ENCODE peak calls at places on chromosomes 12 and 14, in eight cellular contexts. S is stomach, X is H1, V is testis, K is heart left ventricle, P is HCT116, T is breast epithelium, D is GM12878. N is an unnamed sample. For H3K36me3, the result is how much of the 10 kb centered on the place peaks cover.

GRCh38 chr12:131065279-131065678 is 111.6 kb downstream of the ADGRD1 start:
- DNase-seq in S (no peak), X (no peak), V (no peak), K (peak), P (no peak), T (no peak), D (no peak), N (no peak)

GRCh38 chr12:28024231-28024995 is 51.9 kb upstream of the PTHLH start:
- DNase-seq in S (no peak), X (no peak), V (no peak), K (no peak), P (no peak), T (no peak), D (no peak), N (no peak)

GRCh38 chr12:13371797-13372196 is 175.3 kb downstream of the EMP1 start:
- DNase-seq in S (no peak), X (no peak), V (no peak), K (no peak), P (no peak), T (no peak), D (no peak), N (no peak)

GRCh38 chr14:104968541-104969401 is 9.4 kb downstream of the AHNAK2 start:
- DNase-seq in S (no peak), X (no peak), V (no peak), K (peak), P (no peak), T (peak), D (no peak), N (no peak)

GRCh38 chr14:24986206-24986893 is 63.6 kb downstream of the STXBP6 start:
- DNase-seq in S (no peak), X (no peak), V (no peak), K (peak), P (no peak), T (no peak), D (no peak), N (no peak)

GRCh38 chr14:104289485-104289884 is 151.1 kb downstream of the KIF26A start:
- DNase-seq in S (no peak), X (no peak), V (no peak), K (no peak), P (no peak), T (no peak), D (no peak), N (no peak)

GRCh38 chr12:96502477-96502876 is 13.1 kb downstream of the CFAP54 start:
- DNase-seq in S (no peak), X (no peak), V (no peak), K (no peak), P (no peak), T (no peak), D (peak), N (peak)

GRCh38 chr14:70808023-70808401 is 1.3 kb downstream of the MAP3K9 start:
- DNase-seq in S (peak), X (no peak), V (no peak), K (no peak), P (peak), T (peak), D (no peak), N (peak)

GRCh38 chr12:53208435-53208834 is 1.4 kb upstream of the ITGB7 start:
- DNase-seq in S (no peak), X (no peak), V (peak), K (no peak), P (no peak), T (no peak), D (no peak), N (no peak)

GRCh38 chr12:48004039-48004940 is at the start of gene COL2A1:
- DNase-seq in S (no peak), X (no peak), V (peak), K (no peak), P (no peak), T (no peak), D (no peak), N (no peak)

GRCh38 chr12:69739287-69740191 is 879 bp downstream of the RAB3IP start:
- DNase-seq in S (peak), X (no peak), V (peak), K (peak), P (peak), T (peak), D (peak), N (peak)

GRCh38 chr12:94271351-94271750 is 123.0 kb downstream of the PLXNC1 start:
- DNase-seq in S (no peak), X (no peak), V (no peak), K (no peak), P (no peak), T (no peak), D (no peak), N (no peak)

GRCh38 chr12:76785407-76785806 is 21.5 kb downstream of the ZDHHC17 start:
- DNase-seq in S (no peak), X (no peak), V (no peak), K (no peak), P (no peak), T (no peak), D (no peak), N (no peak)

GRCh38 chr12:76786986-76787385 is 23.1 kb downstream of the ZDHHC17 start:
- DNase-seq in S (no peak), X (no peak), V (no peak), K (no peak), P (no peak), T (no peak), D (no peak), N (no peak)

GRCh38 chr12:76782440-76782996 is 18.6 kb downstream of the ZDHHC17 start:
- DNase-seq in S (no peak), X (no peak), V (no peak), K (no peak), P (no peak), T (no peak), D (no peak), N (no peak)

GRCh38 chr12:76787689-76788088 is 23.8 kb downstream of the ZDHHC17 start:
- DNase-seq in S (no peak), X (no peak), V (no peak), K (no peak), P (no peak), T (no peak), D (no peak), N (no peak)

GRCh38 chr12:76784600-76785051 is 20.7 kb downstream of the ZDHHC17 start:
- DNase-seq in S (no peak), X (no peak), V (no peak), K (no peak), P (no peak), T (no peak), D (no peak), N (no peak)
- H3K4me3 ChIP-seq in S (no peak), X (no peak), V (no peak), K (no peak), P (no peak), T (peak), D (no peak), N (no peak)

GRCh38 chr12:71174146-71174545 is 16.3 kb upstream of the TSPAN8 start:
- DNase-seq in S (no peak), X (no peak), V (no peak), K (no peak), P (no peak), T (no peak), D (no peak), N (no peak)
- H3K36me3 ChIP-seq in S (under half), X (under half), V (under half), K (under half), P (under half), T (under half), D (under half), N (under half)

GRCh38 chr14:94673781-94674231 is 61.6 kb downstream of the SERPINA3 start:
- DNase-seq in S (peak), X (no peak), V (peak), K (no peak), P (no peak), T (no peak), D (no peak), N (no peak)

GRCh38 chr14:94670692-94671285 is 58.6 kb downstream of the SERPINA3 start:
- DNase-seq in S (no peak), X (no peak), V (no peak), K (no peak), P (no peak), T (no peak), D (no peak), N (no peak)

GRCh38 chr14:94671870-94672444 is 59.8 kb downstream of the SERPINA3 start:
- DNase-seq in S (peak), X (no peak), V (peak), K (no peak), P (no peak), T (no peak), D (no peak), N (no peak)

GRCh38 chr14:94675036-94675435 is 62.8 kb downstream of the SERPINA3 start:
- DNase-seq in S (peak), X (no peak), V (peak), K (no peak), P (no peak), T (no peak), D (no peak), N (no peak)

GRCh38 chr14:94673071-94673470 is 60.9 kb downstream of the SERPINA3 start:
- DNase-seq in S (no peak), X (no peak), V (no peak), K (no peak), P (no peak), T (no peak), D (no peak), N (no peak)
- TF ChIP-seq POLR2A in S (no peak), X (no peak), V (no peak), K (no peak), P (no peak), T (no peak), D (no peak), N (no peak)

DNA sequence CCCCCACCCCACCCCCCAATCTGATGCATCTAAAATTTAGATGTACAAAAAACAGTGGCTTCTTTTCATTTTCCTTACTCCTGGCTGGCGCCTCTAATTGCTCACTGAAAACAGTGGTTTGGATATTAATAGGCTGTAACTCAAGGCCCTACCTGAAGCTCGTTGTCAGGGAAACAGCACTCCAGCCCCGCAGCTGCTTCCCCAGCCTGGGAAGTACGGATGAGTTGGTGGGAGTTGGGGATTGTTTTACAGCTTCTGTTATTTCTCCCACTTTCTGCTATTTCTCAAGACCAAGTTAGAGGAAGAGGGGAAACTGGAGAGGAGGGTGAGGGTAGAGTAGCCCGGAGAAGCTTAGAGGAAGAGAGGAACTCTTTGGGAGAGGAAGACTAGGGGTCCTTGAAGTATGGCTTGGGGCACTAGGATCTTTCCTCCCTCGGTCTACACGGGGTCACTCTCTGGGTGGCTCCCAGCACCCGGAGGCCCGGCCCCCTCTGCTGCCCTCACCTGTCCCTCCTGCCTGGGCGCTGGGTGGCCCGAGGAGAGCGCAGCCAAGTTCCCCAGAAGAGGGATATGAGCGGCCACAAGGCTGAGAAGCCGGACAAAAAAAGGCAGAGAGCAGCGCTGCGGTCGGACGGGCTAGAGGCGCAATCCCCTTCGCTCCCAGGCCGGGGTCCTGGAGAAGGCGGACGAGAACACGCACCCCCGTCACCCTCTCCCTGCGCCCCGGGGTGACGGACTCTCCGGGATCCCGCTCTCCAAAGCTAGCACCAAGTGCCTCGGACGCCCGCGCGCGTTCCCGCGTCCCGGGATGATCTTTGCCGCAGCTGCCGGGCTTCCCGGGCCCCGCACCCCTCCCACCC is 702 bp downstream of the SPTB start:
- DNase-seq in S (no peak), X (no peak), V (no peak), K (peak), P (no peak), T (no peak), D (no peak), N (peak)
- H3K4me3 ChIP-seq in S (peak), X (peak), V (peak), K (peak), P (peak), T (peak), D (peak), N (peak)

DNA sequence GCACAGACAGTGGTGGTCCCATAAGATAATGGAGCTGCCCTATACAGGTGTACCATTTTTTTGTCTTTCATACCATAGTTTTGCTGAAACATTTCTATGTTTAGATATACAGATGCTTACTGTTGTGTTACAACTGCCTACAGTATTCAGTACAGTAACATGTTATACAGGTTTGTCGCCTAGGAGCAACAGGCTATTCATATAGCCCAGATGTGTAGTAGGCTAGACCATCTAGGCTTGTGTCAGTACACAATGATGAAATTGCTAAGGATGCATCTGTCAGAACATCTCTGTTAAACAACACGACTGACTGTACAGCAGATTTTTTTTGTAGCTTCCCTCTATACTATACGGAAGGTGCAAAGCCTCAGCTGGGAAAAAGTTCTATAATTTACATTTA is 30.5 kb downstream of the RAD9B start:
- DNase-seq in S (no peak), X (no peak), V (no peak), K (no peak), P (no peak), T (no peak), D (no peak), N (no peak)
- H3K36me3 ChIP-seq in S (under half), X (under half), V (under half), K (under half), P (under half), T (under half), D (under half), N (under half)

GRCh38 chr14:20989464-20989786 is 355 bp upstream of the METTL17 start:
- DNase-seq in S (no peak), X (no peak), V (no peak), K (no peak), P (no peak), T (no peak), D (no peak), N (no peak)

GRCh38 chr14:20988717-20989116 is 1.1 kb upstream of the METTL17 start:
- DNase-seq in S (no peak), X (no peak), V (no peak), K (no peak), P (no peak), T (no peak), D (no peak), N (no peak)

GRCh38 chr14:20986811-20987210 is 3.0 kb upstream of the METTL17 start:
- DNase-seq in S (no peak), X (no peak), V (no peak), K (no peak), P (peak), T (peak), D (no peak), N (no peak)

DNA sequence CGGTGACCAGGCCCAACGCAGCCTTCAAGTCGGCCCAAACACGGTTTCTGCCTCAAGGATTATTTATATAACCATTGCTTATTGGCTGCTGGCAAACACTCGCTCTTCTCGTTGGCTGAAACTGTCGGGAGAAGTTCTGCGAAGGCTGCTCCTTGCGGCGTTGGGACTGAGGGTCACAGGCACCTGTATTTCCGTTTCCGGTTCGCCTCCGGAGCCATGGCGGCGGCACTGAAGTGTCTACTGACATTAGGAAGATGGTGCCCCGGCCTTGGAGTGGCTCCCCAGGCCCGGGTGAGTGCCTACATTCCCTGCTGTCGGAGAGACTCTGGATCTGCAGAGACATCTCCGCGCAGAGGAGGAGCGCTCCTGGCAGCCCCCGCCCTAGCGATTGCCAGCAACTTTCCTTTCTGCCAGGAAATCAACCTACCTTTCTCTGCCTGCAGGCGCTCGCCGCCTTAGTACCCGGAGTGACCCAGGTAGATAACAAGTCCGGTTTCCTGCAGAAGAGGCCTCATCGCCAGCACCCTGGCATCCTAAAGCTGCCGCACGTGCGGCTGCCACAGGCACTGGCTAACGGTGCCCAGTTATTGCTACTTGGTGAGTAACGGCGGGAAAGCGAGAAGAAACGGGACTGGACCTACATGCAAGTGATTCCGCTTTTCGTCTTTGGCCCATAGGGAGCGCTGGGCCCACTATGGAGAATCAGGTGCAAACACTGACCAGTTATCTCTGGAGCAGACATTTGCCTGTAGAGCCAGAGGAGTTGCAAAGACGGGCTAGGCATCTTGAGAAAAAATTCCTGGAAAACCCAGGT is at the start of gene METTL17:
- DNase-seq in S (peak), X (peak), V (peak), K (peak), P (peak), T (peak), D (peak), N (peak)
- TF ChIP-seq POLR2A in S (no peak), X (peak), V (no peak), K (no peak), P (peak), T (peak), D (peak), N (peak)

GRCh38 chr14:54564071-54564798 is 2.7 kb upstream of the SAMD4A start:
- DNase-seq in S (no peak), X (no peak), V (no peak), K (no peak), P (no peak), T (no peak), D (no peak), N (no peak)
- H3K4me3 ChIP-seq in S (peak), X (peak), V (no peak), K (peak), P (peak), T (peak), D (peak), N (no peak)

DNA sequence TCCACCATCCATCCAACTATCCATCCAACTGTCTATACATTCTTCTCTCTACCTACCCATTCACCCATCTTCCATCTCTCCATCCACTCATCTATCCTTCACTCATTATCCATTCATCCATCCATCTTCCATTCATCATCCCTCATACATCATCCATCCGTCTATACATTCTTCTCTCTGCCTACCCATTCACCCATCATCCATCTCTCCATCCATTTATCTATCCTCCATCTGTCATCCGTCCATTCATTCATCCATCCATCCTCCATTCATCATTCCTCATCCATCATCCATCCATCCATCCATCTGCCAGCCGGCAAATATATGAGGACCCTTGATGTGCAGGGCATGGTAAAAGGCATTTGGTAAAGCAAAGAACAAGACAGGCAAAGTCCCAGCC is 25.2 kb downstream of the AACS start:
- DNase-seq in S (no peak), X (no peak), V (no peak), K (no peak), P (no peak), T (no peak), D (no peak), N (no peak)
- H3K36me3 ChIP-seq in S (half or more), X (under half), V (under half), K (under half), P (under half), T (under half), D (under half), N (under half)

N was measured in transverse colon.